ENCODE peak calls at places on chromosomes 1 and 21, in eight cellular contexts. One of them, this sample, is unnamed.

GRCh38 chr1:75342799-75343198 is 208.6 kb downstream of the LHX8 start:
- DNase-seq in A549: no peak
- DNase-seq in neural progenitor cell: peak; percentile 15
- DNase-seq in CD4-positive, alpha-beta T cell: no peak
- DNase-seq in NB4: no peak
- DNase-seq in fibroblast of the aortic adventitia: no peak
- DNase-seq in colonic mucosa: no peak
- DNase-seq in right lobe of liver: no peak
- DNase-seq in this sample: no peak

GRCh38 chr1:153206631-153207030 is 3.4 kb downstream of the LELP1 start:
- DNase-seq in A549: no peak
- DNase-seq in neural progenitor cell: no peak
- DNase-seq in CD4-positive, alpha-beta T cell: no peak
- DNase-seq in NB4: no peak
- DNase-seq in fibroblast of the aortic adventitia: no peak
- DNase-seq in colonic mucosa: no peak
- DNase-seq in right lobe of liver: no peak
- DNase-seq in this sample: no peak

GRCh38 chr21:24025101-24025500 is 1582.2 kb downstream of the MRPL39 start:
- DNase-seq in A549: no peak
- DNase-seq in neural progenitor cell: no peak
- DNase-seq in CD4-positive, alpha-beta T cell: no peak
- DNase-seq in NB4: no peak
- DNase-seq in fibroblast of the aortic adventitia: no peak
- DNase-seq in colonic mucosa: no peak
- DNase-seq in right lobe of liver: no peak
- DNase-seq in this sample: no peak

GRCh38 chr1:221869759-221870158 is 127.9 kb upstream of the DUSP10 start:
- DNase-seq in A549: no peak
- DNase-seq in neural progenitor cell: no peak
- DNase-seq in CD4-positive, alpha-beta T cell: no peak
- DNase-seq in NB4: no peak
- DNase-seq in fibroblast of the aortic adventitia: peak; percentile 49
- DNase-seq in colonic mucosa: no peak
- DNase-seq in right lobe of liver: no peak
- DNase-seq in this sample: no peak

GRCh38 chr1:241639040-241639652 is 1.0 kb downstream of the CHML start:
- DNase-seq in A549: no peak
- DNase-seq in neural progenitor cell: no peak
- DNase-seq in CD4-positive, alpha-beta T cell: no peak
- DNase-seq in NB4: peak; percentile 31
- DNase-seq in fibroblast of the aortic adventitia: peak; percentile 14
- DNase-seq in colonic mucosa: no peak
- DNase-seq in right lobe of liver: no peak
- DNase-seq in this sample: no peak

GRCh38 chr1:18452550-18452949 is 28.2 kb upstream of the KLHDC7A start:
- DNase-seq in A549: peak; percentile 21
- DNase-seq in neural progenitor cell: peak; percentile 45
- DNase-seq in CD4-positive, alpha-beta T cell: no peak
- DNase-seq in NB4: peak; percentile 24
- DNase-seq in fibroblast of the aortic adventitia: no peak
- DNase-seq in colonic mucosa: peak; percentile 26
- DNase-seq in right lobe of liver: no peak
- DNase-seq in this sample: peak; percentile 65

GRCh38 chr1:182350839-182351238 is 40.8 kb downstream of the GLUL start:
- DNase-seq in A549: no peak
- DNase-seq in neural progenitor cell: no peak
- DNase-seq in CD4-positive, alpha-beta T cell: no peak
- DNase-seq in NB4: no peak
- DNase-seq in fibroblast of the aortic adventitia: no peak
- DNase-seq in colonic mucosa: no peak
- DNase-seq in right lobe of liver: no peak
- DNase-seq in this sample: no peak

GRCh38 chr1:17630048-17630830 is 90.7 kb downstream of the ARHGEF10L start:
- DNase-seq in A549: no peak
- DNase-seq in neural progenitor cell: no peak
- DNase-seq in CD4-positive, alpha-beta T cell: no peak
- DNase-seq in NB4: peak; percentile 81
- DNase-seq in fibroblast of the aortic adventitia: peak; percentile 79
- DNase-seq in colonic mucosa: peak; percentile 53
- DNase-seq in right lobe of liver: peak; percentile 73
- DNase-seq in this sample: no peak

GRCh38 chr21:35953570-35953969 is 106.8 kb downstream of the SETD4 start:
- DNase-seq in A549: peak; percentile 52
- DNase-seq in neural progenitor cell: no peak
- DNase-seq in CD4-positive, alpha-beta T cell: no peak
- DNase-seq in NB4: no peak
- DNase-seq in fibroblast of the aortic adventitia: peak; percentile 54
- DNase-seq in colonic mucosa: peak; percentile 25
- DNase-seq in right lobe of liver: no peak
- DNase-seq in this sample: no peak

GRCh38 chr21:30227633-30228404 is 11.9 kb upstream of the CLDN8 start:
- DNase-seq in A549: peak; percentile 43
- DNase-seq in neural progenitor cell: no peak
- DNase-seq in CD4-positive, alpha-beta T cell: no peak
- DNase-seq in NB4: peak; percentile 65
- DNase-seq in fibroblast of the aortic adventitia: peak; percentile 80
- DNase-seq in colonic mucosa: peak; percentile 56
- DNase-seq in right lobe of liver: no peak
- DNase-seq in this sample: no peak

GRCh38 chr1:119542492-119542946 is 35.5 kb downstream of the HSD3B1 start:
- DNase-seq in A549: peak; percentile 37
- DNase-seq in neural progenitor cell: no peak
- DNase-seq in CD4-positive, alpha-beta T cell: no peak
- DNase-seq in NB4: no peak
- DNase-seq in fibroblast of the aortic adventitia: peak; percentile 10
- DNase-seq in colonic mucosa: no peak
- DNase-seq in right lobe of liver: no peak
- DNase-seq in this sample: no peak

GRCh38 chr1:119546641-119547040 is 39.6 kb downstream of the HSD3B1 start:
- DNase-seq in A549: no peak
- DNase-seq in neural progenitor cell: no peak
- DNase-seq in CD4-positive, alpha-beta T cell: no peak
- DNase-seq in NB4: no peak
- DNase-seq in fibroblast of the aortic adventitia: no peak
- DNase-seq in colonic mucosa: no peak
- DNase-seq in right lobe of liver: no peak
- DNase-seq in this sample: no peak

GRCh38 chr1:119541389-119541788 is 34.4 kb downstream of the HSD3B1 start:
- DNase-seq in A549: no peak
- DNase-seq in neural progenitor cell: no peak
- DNase-seq in CD4-positive, alpha-beta T cell: no peak
- DNase-seq in NB4: no peak
- DNase-seq in fibroblast of the aortic adventitia: no peak
- DNase-seq in colonic mucosa: no peak
- DNase-seq in right lobe of liver: no peak
- DNase-seq in this sample: no peak

GRCh38 chr1:119547306-119547705 is 40.3 kb downstream of the HSD3B1 start:
- DNase-seq in A549: no peak
- DNase-seq in neural progenitor cell: no peak
- DNase-seq in CD4-positive, alpha-beta T cell: no peak
- DNase-seq in NB4: no peak
- DNase-seq in fibroblast of the aortic adventitia: no peak
- DNase-seq in colonic mucosa: no peak
- DNase-seq in right lobe of liver: no peak
- DNase-seq in this sample: no peak

DNA sequence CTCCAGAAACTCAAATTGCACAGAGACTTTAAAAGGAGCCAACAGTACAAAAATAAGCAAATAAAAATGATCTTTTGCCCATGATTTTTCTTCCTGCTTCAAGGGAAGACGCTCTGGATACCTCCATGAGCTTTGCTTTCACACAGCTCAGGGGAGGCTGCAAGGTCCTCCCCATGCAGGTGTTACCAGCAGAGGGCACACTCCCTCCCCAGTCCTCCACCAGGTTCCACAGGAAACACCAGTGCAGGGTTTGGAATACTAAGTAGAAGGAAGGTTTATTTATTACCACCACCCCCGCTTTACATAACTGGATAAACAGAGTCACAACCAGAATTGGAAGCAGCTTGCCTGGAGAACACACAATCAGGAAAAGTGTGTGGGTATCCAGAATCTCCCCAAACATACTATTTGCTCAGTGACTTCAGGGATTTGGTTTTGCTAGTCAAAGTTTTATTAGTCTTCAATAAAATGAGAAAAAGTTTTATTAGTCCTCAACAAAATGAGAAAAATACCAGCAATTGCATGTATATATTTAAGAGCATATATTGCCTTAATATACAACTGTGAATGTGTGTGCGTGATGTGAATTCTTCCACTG is 37.3 kb downstream of the HSD3B1 start:
- DNase-seq in A549: peak; percentile 15
- DNase-seq in neural progenitor cell: peak; percentile 28
- DNase-seq in CD4-positive, alpha-beta T cell: no peak
- DNase-seq in NB4: peak; percentile 21
- DNase-seq in fibroblast of the aortic adventitia: no peak
- DNase-seq in colonic mucosa: no peak
- DNase-seq in right lobe of liver: no peak
- DNase-seq in this sample: peak; percentile 86
- TF ChIP-seq CTCF in A549: no peak
- TF ChIP-seq CTCF in neural progenitor cell: peak; percentile 59
- TF ChIP-seq CTCF in CD4-positive, alpha-beta T cell: no peak
- TF ChIP-seq CTCF in NB4: peak; percentile 62
- TF ChIP-seq CTCF in fibroblast of the aortic adventitia: peak; percentile 28
- TF ChIP-seq CTCF in colonic mucosa: no peak
- TF ChIP-seq CTCF in right lobe of liver: peak; percentile 30
- TF ChIP-seq CTCF in this sample: peak; percentile 87

GRCh38 chr1:188355847-188356246 is 1527.1 kb downstream of the PLA2G4A start:
- DNase-seq in A549: no peak
- DNase-seq in neural progenitor cell: no peak
- DNase-seq in CD4-positive, alpha-beta T cell: no peak
- DNase-seq in NB4: no peak
- DNase-seq in fibroblast of the aortic adventitia: no peak
- DNase-seq in colonic mucosa: no peak
- DNase-seq in right lobe of liver: no peak
- DNase-seq in this sample: no peak

GRCh38 chr1:188350104-188350503 is 1521.4 kb downstream of the PLA2G4A start:
- DNase-seq in A549: no peak
- DNase-seq in neural progenitor cell: no peak
- DNase-seq in CD4-positive, alpha-beta T cell: no peak
- DNase-seq in NB4: no peak
- DNase-seq in fibroblast of the aortic adventitia: no peak
- DNase-seq in colonic mucosa: no peak
- DNase-seq in right lobe of liver: no peak
- DNase-seq in this sample: no peak

GRCh38 chr1:188359315-188359714 is 1530.6 kb downstream of the PLA2G4A start:
- DNase-seq in A549: no peak
- DNase-seq in neural progenitor cell: no peak
- DNase-seq in CD4-positive, alpha-beta T cell: no peak
- DNase-seq in NB4: no peak
- DNase-seq in fibroblast of the aortic adventitia: no peak
- DNase-seq in colonic mucosa: no peak
- DNase-seq in right lobe of liver: no peak
- DNase-seq in this sample: no peak

GRCh38 chr1:188355082-188355481 is 1526.3 kb downstream of the PLA2G4A start:
- DNase-seq in A549: peak; percentile 27
- DNase-seq in neural progenitor cell: no peak
- DNase-seq in CD4-positive, alpha-beta T cell: no peak
- DNase-seq in NB4: no peak
- DNase-seq in fibroblast of the aortic adventitia: no peak
- DNase-seq in colonic mucosa: no peak
- DNase-seq in right lobe of liver: no peak
- DNase-seq in this sample: no peak
- TF ChIP-seq CTCF in A549: no peak
- TF ChIP-seq CTCF in neural progenitor cell: no peak
- TF ChIP-seq CTCF in CD4-positive, alpha-beta T cell: no peak
- TF ChIP-seq CTCF in NB4: no peak
- TF ChIP-seq CTCF in fibroblast of the aortic adventitia: no peak
- TF ChIP-seq CTCF in colonic mucosa: no peak
- TF ChIP-seq CTCF in right lobe of liver: no peak
- TF ChIP-seq CTCF in this sample: peak; percentile 31

GRCh38 chr1:15992582-15993500 is 11.2 kb upstream of the SRARP start:
- DNase-seq in A549: no peak
- DNase-seq in neural progenitor cell: no peak
- DNase-seq in CD4-positive, alpha-beta T cell: no peak
- DNase-seq in NB4: no peak
- DNase-seq in fibroblast of the aortic adventitia: no peak
- DNase-seq in colonic mucosa: no peak
- DNase-seq in right lobe of liver: no peak
- DNase-seq in this sample: peak; percentile 31

GRCh38 chr1:15994081-15994480 is 10.0 kb upstream of the SRARP start:
- DNase-seq in A549: no peak
- DNase-seq in neural progenitor cell: no peak
- DNase-seq in CD4-positive, alpha-beta T cell: no peak
- DNase-seq in NB4: no peak
- DNase-seq in fibroblast of the aortic adventitia: no peak
- DNase-seq in colonic mucosa: no peak
- DNase-seq in right lobe of liver: no peak
- DNase-seq in this sample: no peak

GRCh38 chr1:15993666-15994065 is 10.4 kb upstream of the SRARP start:
- DNase-seq in A549: no peak
- DNase-seq in neural progenitor cell: no peak
- DNase-seq in CD4-positive, alpha-beta T cell: no peak
- DNase-seq in NB4: no peak
- DNase-seq in fibroblast of the aortic adventitia: no peak
- DNase-seq in colonic mucosa: no peak
- DNase-seq in right lobe of liver: no peak
- DNase-seq in this sample: no peak

GRCh38 chr1:15997076-15997585 is 6.9 kb upstream of the SRARP start:
- DNase-seq in A549: no peak
- DNase-seq in neural progenitor cell: no peak
- DNase-seq in CD4-positive, alpha-beta T cell: no peak
- DNase-seq in NB4: no peak
- DNase-seq in fibroblast of the aortic adventitia: no peak
- DNase-seq in colonic mucosa: no peak
- DNase-seq in right lobe of liver: no peak
- DNase-seq in this sample: no peak

DNA sequence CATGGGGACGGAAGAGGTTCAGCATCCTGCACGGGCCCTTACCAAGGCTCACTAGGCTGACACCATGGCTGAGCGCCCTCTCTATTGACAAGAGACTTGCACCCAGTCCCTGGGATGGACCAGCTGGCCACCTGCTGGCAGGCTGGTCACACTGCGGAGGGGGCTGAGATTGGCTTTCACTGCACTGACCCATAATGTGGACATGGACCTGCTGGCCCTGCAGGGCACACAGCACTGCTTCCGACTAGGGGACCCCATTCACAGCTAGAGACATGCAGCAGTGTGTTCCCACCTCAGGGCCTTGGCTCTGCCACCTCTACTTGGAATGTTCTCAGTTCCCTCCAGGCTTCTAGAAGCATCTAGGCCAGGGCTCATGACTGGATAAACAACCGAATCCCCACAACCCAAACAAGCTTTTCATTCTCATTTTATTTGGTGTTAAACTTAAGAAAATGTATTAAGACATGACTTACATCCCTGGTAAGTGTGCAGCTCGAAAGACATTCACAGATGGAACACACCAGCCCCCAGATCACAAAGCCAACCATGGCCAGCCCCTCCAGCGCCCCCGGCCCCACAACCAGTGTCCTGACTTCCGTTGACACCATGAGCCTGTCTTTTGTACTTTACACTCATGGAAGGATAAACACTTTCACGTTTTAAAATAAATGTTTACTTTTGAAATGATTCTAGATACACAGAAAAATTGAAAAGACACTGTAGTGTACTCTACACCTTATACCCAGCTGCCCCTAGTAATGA is 9.3 kb upstream of the SRARP start:
- DNase-seq in A549: peak; percentile 58
- DNase-seq in neural progenitor cell: peak; percentile 46
- DNase-seq in CD4-positive, alpha-beta T cell: peak; percentile 24
- DNase-seq in NB4: peak; percentile 64
- DNase-seq in fibroblast of the aortic adventitia: peak; percentile 70
- DNase-seq in colonic mucosa: peak; percentile 62
- DNase-seq in right lobe of liver: peak; percentile 74
- DNase-seq in this sample: peak; percentile 84
- TF ChIP-seq CTCF in A549: peak; percentile 45
- TF ChIP-seq CTCF in neural progenitor cell: peak; percentile 52
- TF ChIP-seq CTCF in CD4-positive, alpha-beta T cell: peak; percentile 43
- TF ChIP-seq CTCF in NB4: peak; percentile 84
- TF ChIP-seq CTCF in fibroblast of the aortic adventitia: peak; percentile 92
- TF ChIP-seq CTCF in colonic mucosa: peak; percentile 82
- TF ChIP-seq CTCF in right lobe of liver: peak; percentile 79
- TF ChIP-seq CTCF in this sample: peak; percentile 78

GRCh38 chr1:10257851-10258250 is 47.5 kb downstream of the KIF1B start:
- DNase-seq in A549: no peak
- DNase-seq in neural progenitor cell: no peak
- DNase-seq in CD4-positive, alpha-beta T cell: no peak
- DNase-seq in NB4: no peak
- DNase-seq in fibroblast of the aortic adventitia: no peak
- DNase-seq in colonic mucosa: peak; percentile 33
- DNase-seq in right lobe of liver: no peak
- DNase-seq in this sample: no peak
- TF ChIP-seq CTCF in A549: no peak
- TF ChIP-seq CTCF in neural progenitor cell: no peak
- TF ChIP-seq CTCF in CD4-positive, alpha-beta T cell: no peak
- TF ChIP-seq CTCF in NB4: no peak
- TF ChIP-seq CTCF in fibroblast of the aortic adventitia: no peak
- TF ChIP-seq CTCF in colonic mucosa: no peak
- TF ChIP-seq CTCF in right lobe of liver: no peak
- TF ChIP-seq CTCF in this sample: no peak

This sample was measured in endodermal cell.